ENCODE peak calls at places on chromosomes 13 and 19, in nine cellular contexts. I is endothelial cell of umbilical vein, J is esophagus muscularis mucosa, C is HL-60, Q is suprapubic skin, O is HepG2, V is breast epithelium, U is sigmoid colon, P is stomach. E is an unnamed sample.

GRCh38 chr13:26255717-26256277 is 1.9 kb downstream of the CDK8 start:
- DNase-seq in C (no peak), O (peak; percentile 20), Q (no peak), J (no peak), I (peak; percentile 10), U (no peak), V (no peak), P (no peak), E (no peak)

GRCh38 chr19:38424272-38424671 is 1.7 kb downstream of the RASGRP4 start:
- DNase-seq in V (no peak), P (no peak), O (no peak), C (no peak), U (no peak), Q (no peak), J (no peak), I (no peak), E (no peak)

GRCh38 chr13:39575641-39576238 is 27.3 kb downstream of the LHFPL6 start:
- DNase-seq in P (no peak), V (no peak), O (no peak), Q (no peak), U (no peak), J (no peak), I (no peak), C (no peak), E (no peak)

GRCh38 chr19:42206871-42207755 is 10.4 kb downstream of the DEDD2 start:
- DNase-seq in J (no peak), U (no peak), P (no peak), V (no peak), I (no peak), C (no peak), O (no peak), Q (no peak), E (no peak)

GRCh38 chr19:2992958-2993357 is 15.6 kb downstream of the TLE6 start:
- DNase-seq in P (no peak), U (no peak), C (no peak), V (no peak), Q (no peak), I (no peak), O (no peak), J (no peak), E (no peak)

GRCh38 chr19:13794388-13794751 is 873 bp upstream of the ZSWIM4 start:
- DNase-seq in V (peak; percentile 87), C (no peak), J (peak; percentile 94), O (no peak), I (peak; percentile 80), P (peak; percentile 80), Q (peak; percentile 89), U (peak; percentile 94), E (peak; percentile 76)

GRCh38 chr13:108360139-108360538 is 90.6 kb downstream of the TNFSF13B start:
- DNase-seq in P (no peak), Q (no peak), C (no peak), O (no peak), J (no peak), V (no peak), I (no peak), U (no peak), E (no peak)

GRCh38 chr13:35874704-35875103 is 256.5 kb downstream of the DCLK1 start:
- DNase-seq in I (no peak), P (no peak), V (no peak), Q (peak; percentile 83), J (peak; percentile 91), O (no peak), U (no peak), C (no peak), E (no peak)

GRCh38 chr13:20924758-20925394 is 22.3 kb upstream of the XPO4 start:
- DNase-seq in P (peak; percentile 81), J (peak; percentile 93), O (peak; percentile 82), V (no peak), C (peak; percentile 40), Q (no peak), U (peak; percentile 86), I (peak; percentile 81), E (peak; percentile 75)

GRCh38 chr19:53906211-53907192 is 2.6 kb upstream of the CACNG7 start:
- DNase-seq in I (no peak), V (no peak), P (peak; percentile 44), J (no peak), Q (no peak), O (no peak), U (no peak), C (no peak), E (peak; percentile 89)

GRCh38 chr19:51460164-51460992 is 2.1 kb upstream of the SIGLEC8 start:
- DNase-seq in O (peak; percentile 21), U (peak; percentile 32), Q (no peak), I (peak; percentile 9), P (peak; percentile 20), C (no peak), J (no peak), V (no peak), E (peak; percentile 61)

GRCh38 chr19:48598996-48599626 is 7.4 kb upstream of the SPACA4 start:
- DNase-seq in Q (no peak), U (no peak), C (no peak), P (no peak), I (no peak), O (no peak), J (no peak), V (no peak), E (no peak)

GRCh38 chr19:51082641-51083040 is at the start of gene KLK14:
- DNase-seq in C (no peak), Q (peak; percentile 46), U (no peak), I (no peak), O (no peak), V (no peak), J (no peak), P (no peak), E (no peak)

GRCh38 chr13:20525144-20525600 is 485 bp downstream of the CRYL1 start:
- DNase-seq in C (no peak), U (peak; percentile 71), J (no peak), I (peak; percentile 46), P (peak; percentile 41), O (peak; percentile 15), Q (peak; percentile 66), V (no peak), E (peak; percentile 88)

GRCh38 chr13:98650376-98651107 is 73.6 kb upstream of the STK24 start:
- DNase-seq in J (no peak), C (peak; percentile 21), U (no peak), V (no peak), O (no peak), I (no peak), P (peak; percentile 86), Q (no peak), E (no peak)

GRCh38 chr19:48568345-48568886 is 16.4 kb downstream of the SULT2B1 start:
- DNase-seq in P (peak; percentile 87), C (no peak), J (peak; percentile 96), U (peak; percentile 95), V (peak; percentile 85), O (peak; percentile 61), Q (peak; percentile 91), I (peak; percentile 83), E (no peak)

GRCh38 chr19:16594681-16595091 is 22.5 kb upstream of the SLC35E1 start:
- DNase-seq in I (no peak), J (no peak), Q (no peak), V (no peak), O (no peak), U (no peak), C (no peak), P (no peak), E (no peak)

DNA sequence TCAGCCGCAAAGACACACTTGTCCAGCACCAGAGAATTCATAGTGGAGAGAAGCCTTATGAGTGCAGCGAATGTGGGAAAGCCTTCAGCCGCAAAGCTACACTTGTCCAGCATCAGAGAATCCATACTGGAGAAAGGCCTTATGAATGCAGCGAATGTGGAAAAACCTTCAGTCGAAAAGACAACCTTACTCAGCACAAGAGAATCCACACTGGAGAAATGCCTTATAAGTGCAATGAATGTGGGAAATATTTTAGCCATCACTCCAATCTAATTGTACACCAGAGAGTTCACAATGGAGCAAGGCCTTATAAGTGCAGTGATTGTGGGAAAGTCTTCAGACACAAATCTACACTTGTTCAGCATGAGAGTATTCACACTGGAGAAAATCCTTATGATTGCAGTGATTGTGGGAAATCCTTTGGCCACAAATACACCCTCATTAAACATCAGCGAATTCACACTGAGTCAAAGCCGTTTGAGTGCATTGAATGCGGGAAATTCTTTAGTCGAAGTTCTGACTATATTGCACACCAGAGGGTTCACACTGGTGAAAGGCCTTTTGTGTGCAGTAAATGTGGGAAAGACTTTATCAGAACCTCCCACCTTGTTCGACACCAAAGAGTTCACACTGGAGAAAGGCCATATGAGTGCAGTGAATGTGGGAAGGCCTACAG is 6.8 kb downstream of the ZNF134 start:
- DNase-seq in V (no peak), C (no peak), P (no peak), Q (no peak), I (peak; percentile 7), J (no peak), U (no peak), O (no peak), E (no peak)
- TF ChIP-seq POLR2AphosphoS5 in V (no peak), C (no peak), P (no peak), Q (no peak), I (no peak), J (no peak), U (no peak), O (no peak), E (no peak)

DNA sequence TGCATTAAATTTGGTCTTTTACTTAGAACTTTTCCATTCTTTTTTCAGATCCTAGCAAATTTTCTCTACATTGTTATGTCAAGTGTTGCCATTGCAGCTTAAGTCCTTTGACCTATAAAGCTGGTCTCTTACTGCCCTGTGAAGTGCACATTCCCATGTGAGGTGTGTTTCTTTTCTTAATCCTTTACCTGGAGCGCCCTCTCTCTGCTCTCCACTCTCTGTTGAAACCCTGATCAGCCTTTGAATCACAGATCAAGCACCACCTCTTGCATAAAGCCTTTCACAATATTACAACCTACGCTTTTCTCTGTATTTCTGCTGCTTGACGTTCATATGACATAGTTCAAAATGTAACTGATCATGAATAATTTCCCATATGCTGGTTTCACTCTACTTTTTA is 84.8 kb downstream of the PCDH17 start:
- DNase-seq in V (no peak), Q (no peak), P (no peak), J (no peak), O (peak; percentile 2), I (no peak), U (no peak), C (no peak), E (no peak)
- TF ChIP-seq CTCF in V (no peak), Q (no peak), P (no peak), J (no peak), O (peak; percentile 14), I (no peak), U (no peak), C (no peak), E (no peak)

DNA sequence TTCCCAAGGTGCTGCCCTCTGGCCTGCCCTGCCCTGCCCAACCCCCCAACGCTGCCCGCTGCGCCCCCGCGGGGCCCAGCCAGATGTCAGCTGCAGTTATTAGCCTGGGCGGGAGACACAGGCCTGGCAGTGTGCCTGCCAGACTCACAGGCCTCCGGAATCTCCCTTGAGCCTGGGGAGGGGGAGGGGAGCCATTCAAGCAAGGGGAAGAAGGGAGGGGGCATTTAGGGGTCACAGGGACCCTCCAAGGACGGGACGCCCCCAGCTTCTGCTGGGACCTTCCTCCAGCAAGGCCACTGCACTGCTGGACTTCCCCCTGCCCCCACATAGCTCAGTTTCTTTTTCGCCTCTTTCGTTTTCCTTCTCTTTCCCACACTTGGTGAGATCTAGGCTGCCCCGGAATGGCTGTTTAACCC is 2.6 kb upstream of the JUNB start:
- DNase-seq in J (no peak), U (peak; percentile 94), O (peak; percentile 41), Q (peak; percentile 90), C (no peak), P (peak; percentile 81), V (no peak), I (peak; percentile 82), E (peak; percentile 92)
- TF ChIP-seq POLR2AphosphoS5 in J (peak; percentile 69), U (peak; percentile 45), O (no peak), Q (no peak), C (peak; percentile 63), P (peak; percentile 32), V (peak; percentile 12), I (peak; percentile 63), E (peak; percentile 59)

GRCh38 chr13:51912091-51912490 is 50.3 kb downstream of the CCDC70 start:
- DNase-seq in I (no peak), U (no peak), P (peak; percentile 50), Q (no peak), J (no peak), C (no peak), O (no peak), V (no peak), E (no peak)
- TF ChIP-seq CTCF in I (no peak), U (no peak), P (no peak), Q (no peak), J (no peak), C (no peak), O (no peak), V (peak; percentile 41), E (no peak)

E was measured in spleen.